ENCODE peak calls at places on chromosomes 4 and X, in four cellular contexts. Z, M, F and I are unnamed samples.

GRCh38 chr4:83974111-83974789 is 438.3 kb downstream of the GPAT3 start:
- DNase-seq in F (no peak), Z (no peak), M (no peak), I (no peak)

GRCh38 chrX:67614414-67614813 is 70.6 kb downstream of the AR start:
- DNase-seq in F (no peak), M (peak), Z (no peak), I (peak)

GRCh38 chrX:38375888-38376287 is 23.5 kb downstream of the OTC start:
- DNase-seq in F (no peak), Z (no peak), M (no peak), I (peak)

GRCh38 chr4:76219299-76220055 is 5.9 kb upstream of the SCARB2 start:
- DNase-seq in F (no peak), M (peak), Z (peak), I (no peak)

GRCh38 chrX:114049063-114049462 is 534.8 kb upstream of the HTR2C start:
- DNase-seq in Z (no peak), M (no peak), F (no peak), I (no peak)

GRCh38 chr4:55865228-55865806 is 11.9 kb downstream of the EXOC1 start:
- DNase-seq in M (peak), F (no peak), Z (peak), I (peak)

GRCh38 chrX:43316161-43316560 is 339.9 kb upstream of the MAOA start:
- DNase-seq in F (no peak), M (no peak), Z (no peak), I (no peak)

GRCh38 chr4:82431026-82431745 is 796 bp downstream of the ENOPH1 start:
- DNase-seq in Z (no peak), M (no peak), F (no peak), I (no peak)

GRCh38 chr4:3303840-3304715 is 11.3 kb downstream of the RGS12 start:
- DNase-seq in F (no peak), M (no peak), Z (no peak), I (no peak)

GRCh38 chr4:173478136-173478860 is 51.7 kb downstream of the HAND2 start:
- DNase-seq in M (no peak), Z (peak), F (no peak), I (peak)

GRCh38 chr4:119113033-119113655 is 22.5 kb upstream of the MYOZ2 start:
- DNase-seq in M (peak), F (no peak), Z (peak), I (peak)

GRCh38 chrX:39652336-39652735 is 445.4 kb downstream of the BCOR start:
- DNase-seq in Z (no peak), M (no peak), F (peak), I (no peak)

GRCh38 chr4:85776579-85776978 is 301.6 kb downstream of the ARHGAP24 start:
- DNase-seq in F (no peak), Z (no peak), M (no peak), I (no peak)

GRCh38 chr4:182776376-182777058 is 140.7 kb downstream of the DCTD start:
- DNase-seq in M (no peak), F (no peak), Z (no peak), I (no peak)

GRCh38 chrX:28278236-28278635 is 297.0 kb upstream of the DCAF8L1 start:
- DNase-seq in M (no peak), Z (no peak), F (no peak), I (no peak)

GRCh38 chrX:145630806-145631435 is 186.7 kb upstream of the SLITRK2 start:
- DNase-seq in F (no peak), Z (no peak), M (no peak), I (no peak)

GRCh38 chrX:12988797-12989196 is 13.9 kb downstream of the TMSB4X start:
- DNase-seq in F (no peak), M (no peak), Z (no peak), I (no peak)

GRCh38 chr4:52552778-52553177 is 106.3 kb downstream of the USP46 start:
- DNase-seq in Z (no peak), M (no peak), F (no peak), I (no peak)

GRCh38 chr4:25859429-25860148 is 3.2 kb downstream of the SEL1L3 start:
- DNase-seq in M (no peak), F (no peak), Z (no peak), I (no peak)

GRCh38 chr4:168587326-168588125 is 90.7 kb downstream of the PALLD start:
- DNase-seq in M (peak), Z (peak), F (no peak), I (peak)

GRCh38 chr4:85557016-85557901 is 82.3 kb downstream of the ARHGAP24 start:
- DNase-seq in F (peak), Z (no peak), M (no peak), I (no peak)

GRCh38 chr4:156536661-156537060 is 434.9 kb downstream of the PDGFC start:
- DNase-seq in M (no peak), Z (no peak), F (no peak), I (no peak)

GRCh38 chr4:168541608-168541953 is 44.7 kb downstream of the PALLD start:
- DNase-seq in F (no peak), Z (no peak), M (no peak), I (peak)

GRCh38 chr4:113901994-113902787 is 77.3 kb downstream of the ARSJ start:
- DNase-seq in F (no peak), Z (no peak), M (no peak), I (no peak)

GRCh38 chr4:25760518-25761157 is 102.2 kb downstream of the SEL1L3 start:
- DNase-seq in Z (peak), M (no peak), F (no peak), I (no peak)

GRCh38 chr4:75634951-75635350 is 4.6 kb upstream of the CDKL2 start:
- DNase-seq in M (no peak), Z (peak), F (no peak), I (peak)

GRCh38 chr4:134390327-134390726 is 188.7 kb upstream of the PABPC4L start:
- DNase-seq in F (no peak), Z (no peak), M (no peak), I (no peak)

GRCh38 chr4:161256172-161256571 is 907.6 kb downstream of the FSTL5 start:
- DNase-seq in F (no peak), Z (no peak), M (no peak), I (no peak)

GRCh38 chr4:184268574-184269160 is 51.0 kb upstream of the ENPP6 start:
- DNase-seq in Z (no peak), F (no peak), M (no peak), I (no peak)

GRCh38 chrX:12319012-12319519 is 180.8 kb downstream of the FRMPD4 start:
- DNase-seq in Z (no peak), F (no peak), M (no peak), I (no peak)

GRCh38 chr4:134539729-134540231 is 338.2 kb upstream of the PABPC4L start:
- DNase-seq in F (no peak), M (no peak), Z (no peak), I (no peak)

GRCh38 chr4:59704621-59705020 is 1495.5 kb upstream of the ADGRL3 start:
- DNase-seq in F (no peak), M (no peak), Z (no peak), I (no peak)

GRCh38 chr4:1866095-1866755 is 5.0 kb upstream of the NSD2 start:
- DNase-seq in Z (no peak), M (no peak), F (no peak), I (no peak)

GRCh38 chrX:24372021-24372763 is 11.8 kb downstream of the SUPT20HL1 start:
- DNase-seq in M (no peak), Z (no peak), F (no peak), I (no peak)

GRCh38 chrX:133849676-133850075 is 135.7 kb downstream of the GPC3 start:
- DNase-seq in Z (no peak), F (no peak), M (no peak), I (no peak)